ENCODE peak calls at places on chromosome X, in ten cellular contexts. E is T follicular helper cell; Z is NCI-H2029; F is hypothalamus; S is PC-9; L is fibroblast of mammary gland; Y is D341Med; T is NCI-H510A treated with DMSO at 0.1 percent for 48 hours; X is activated CD8-positive, alpha-beta memory T cell treated with anti-CD3 and anti-CD28 coated beads, Interleukin-2, amount 10 ng/mL, durations not matched to agents 7 days and 5 days; G is MV-4-11. D is an unnamed sample.

GRCh38 chrX:30577362-30577961 is at the start of gene TASL:
- DNase-seq in E (no peak), Z (no peak), F (no peak), S (no peak), L (no peak), Y (no peak), T (no peak), X (peak), G (peak), D (no peak)

GRCh38 chrX:132216283-132216682 is 3.0 kb downstream of the RAP2C start:
- DNase-seq in E (peak), Z (no peak), F (no peak), S (no peak), L (peak), Y (no peak), T (no peak), X (no peak), G (peak), D (no peak)

GRCh38 chrX:146363919-146364318 is 445.7 kb upstream of the CXorf51B start:
- DNase-seq in E (no peak), Z (no peak), F (no peak), S (no peak), L (no peak), Y (no peak), T (no peak), X (no peak), G (no peak), D (no peak)

GRCh38 chrX:9706426-9706825 is 59.2 kb downstream of the GPR143 start:
- DNase-seq in E (no peak), Z (no peak), F (no peak), S (no peak), L (no peak), Y (no peak), T (no peak), X (no peak), G (no peak), D (no peak)

GRCh38 chrX:107825698-107826285 is at the start of gene MID2:
- DNase-seq in E (peak), Z (peak), F (peak), S (peak), L (peak), Y (peak), T (peak), X (peak), G (no peak), D (peak)

GRCh38 chrX:16958356-16958755 is 11.9 kb downstream of the REPS2 start:
- DNase-seq in E (no peak), Z (no peak), F (no peak), S (no peak), L (no peak), Y (no peak), T (no peak), X (no peak), G (no peak), D (no peak)

GRCh38 chrX:120790552-120790951 is 85.1 kb downstream of the CT47B1 start:
- DNase-seq in E (no peak), Z (no peak), F (no peak), S (no peak), L (no peak), Y (no peak), T (no peak), X (no peak), G (no peak), D (no peak)

GRCh38 chrX:39728025-39728424 is 369.7 kb downstream of the BCOR start:
- DNase-seq in E (no peak), Z (peak), F (no peak), S (no peak), L (peak), Y (no peak), T (no peak), X (no peak), G (no peak), D (no peak)

GRCh38 chrX:111854778-111855490 is 21.0 kb upstream of the TRPC5OS start:
- DNase-seq in E (no peak), Z (no peak), F (no peak), S (no peak), L (peak), Y (no peak), T (no peak), X (no peak), G (no peak), D (no peak)

GRCh38 chrX:11890843-11891514 is 132.9 kb downstream of the MSL3 start:
- DNase-seq in E (no peak), Z (no peak), F (no peak), S (no peak), L (peak), Y (peak), T (no peak), X (no peak), G (peak), D (no peak)

GRCh38 chrX:38987135-38987780 is 186.0 kb downstream of the MID1IP1 start:
- DNase-seq in E (no peak), Z (peak), F (no peak), S (no peak), L (peak), Y (no peak), T (no peak), X (no peak), G (peak), D (peak)

GRCh38 chrX:153828723-153829548 is 1.4 kb downstream of the PDZD4 start:
- DNase-seq in E (no peak), Z (no peak), F (no peak), S (no peak), L (no peak), Y (no peak), T (no peak), X (no peak), G (no peak), D (no peak)

GRCh38 chrX:40952855-40953254 is 132.4 kb upstream of the USP9X start:
- DNase-seq in E (no peak), Z (no peak), F (no peak), S (no peak), L (peak), Y (no peak), T (no peak), X (peak), G (peak), D (no peak)

GRCh38 chrX:68826113-68826980 is 2.5 kb upstream of the EFNB1 start:
- DNase-seq in E (no peak), Z (no peak), F (no peak), S (no peak), L (peak), Y (no peak), T (no peak), X (no peak), G (no peak), D (no peak)

D was measured in DMS153.